ENCODE peak calls at places on chromosomes 5 and 9, in four cellular contexts. U is endodermal cell; R is Jurkat, Clone E6-1; O is heart right ventricle. W is an unnamed sample.

GRCh38 chr5:99398946-99399345 is 470.1 kb upstream of the CHD1 start:
- DNase-seq in O (no peak), U (no peak), R (no peak), W (no peak)

GRCh38 chr5:50958852-50959457 is 292.5 kb downstream of the PARP8 start:
- DNase-seq in R (peak), U (peak), O (no peak), W (no peak)

GRCh38 chr9:95080961-95081658 is 236.4 kb downstream of the FANCC start:
- DNase-seq in R (no peak), U (no peak), O (no peak), W (no peak)

GRCh38 chr5:149415245-149415967 is 36.3 kb upstream of the IL17B start:
- DNase-seq in U (no peak), O (no peak), R (no peak), W (no peak)

GRCh38 chr5:61344187-61344944 is 12.3 kb downstream of the ZSWIM6 start:
- DNase-seq in R (no peak), O (peak), U (no peak), W (no peak)

GRCh38 chr5:38660194-38660668 is 103.8 kb upstream of the LIFR start:
- DNase-seq in O (peak), U (peak), R (peak), W (peak)

GRCh38 chr5:142829821-142830220 is 59.6 kb downstream of the ARHGAP26 start:
- DNase-seq in U (no peak), O (no peak), R (no peak), W (no peak)

GRCh38 chr5:75736273-75736672 is 19.0 kb upstream of the POC5 start:
- DNase-seq in U (no peak), R (no peak), O (no peak), W (no peak)

GRCh38 chr5:111126896-111127295 is 34.7 kb downstream of the WDR36 start:
- DNase-seq in U (no peak), R (no peak), O (no peak), W (no peak)

GRCh38 chr5:140351609-140352334 is 5.4 kb upstream of the HBEGF start:
- DNase-seq in R (peak), O (peak), U (peak), W (peak)

GRCh38 chr5:81898403-81898802 is 73.4 kb upstream of the ATG10 start:
- DNase-seq in O (no peak), R (no peak), U (no peak), W (no peak)

GRCh38 chr9:101131326-101131725 is 102.8 kb downstream of the PLPPR1 start:
- DNase-seq in R (no peak), U (peak), O (no peak), W (no peak)
- H3K4me3 ChIP-seq in R (no peak), U (peak), O (no peak), W (no peak)

DNA sequence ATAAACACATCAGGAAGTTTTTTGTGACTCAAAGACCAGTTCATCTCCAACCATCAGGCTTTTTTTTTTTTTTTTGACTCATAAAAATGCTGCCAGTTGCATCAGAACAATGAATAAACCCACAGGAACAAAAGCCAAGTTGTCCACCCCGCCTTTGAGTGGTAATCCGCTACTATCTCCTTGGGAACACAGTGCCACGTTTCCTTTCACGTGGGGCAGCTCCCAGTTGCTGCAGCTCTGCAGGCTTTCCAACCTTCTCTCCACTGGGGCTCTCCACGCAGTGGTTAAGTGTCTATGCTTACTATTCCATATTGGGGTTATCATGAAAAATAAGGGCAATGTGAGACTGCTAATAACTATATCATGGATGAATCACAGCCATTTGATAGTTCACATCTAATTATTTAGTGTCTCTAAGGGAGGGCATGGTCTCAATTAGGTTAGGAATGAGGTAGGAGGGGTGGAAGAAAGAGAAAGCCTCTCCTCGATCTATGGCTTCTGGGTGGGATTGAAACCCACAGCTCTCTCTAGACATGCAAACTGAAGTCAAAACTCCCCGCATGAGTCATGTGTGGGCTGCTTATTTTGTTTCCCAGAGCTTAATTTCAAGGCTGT is 55.8 kb upstream of the ACTBL2 start:
- DNase-seq in R (no peak), U (no peak), O (no peak), W (no peak)
- H3K4me3 ChIP-seq in R (no peak), U (no peak), O (no peak), W (no peak)

GRCh38 chr9:97502984-97503861 is 1.8 kb downstream of the TMOD1 start:
- DNase-seq in R (no peak), U (peak), O (peak), W (no peak)
- H3K4me3 ChIP-seq in R (no peak), U (peak), O (peak), W (peak)

DNA sequence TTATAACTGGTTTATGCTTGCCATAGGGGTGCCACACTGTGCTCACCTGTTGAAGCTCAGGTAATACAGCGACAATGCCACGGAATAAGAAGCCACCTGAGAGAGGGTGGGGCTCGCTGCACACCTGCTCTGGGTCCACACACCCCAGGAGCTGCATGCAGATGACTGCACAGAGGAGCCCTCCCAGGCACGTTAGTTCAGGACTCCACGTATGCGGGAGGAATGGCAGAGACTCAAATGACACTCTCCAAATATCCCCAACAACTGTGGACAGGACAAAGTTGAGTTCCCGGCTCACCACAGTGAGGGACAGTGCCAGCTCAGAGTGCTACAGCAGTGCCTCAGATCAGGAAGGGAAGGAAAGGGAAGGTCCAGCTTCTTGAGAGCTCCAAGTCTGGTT is 5.8 kb upstream of the FCN1 start:
- DNase-seq in O (no peak), R (no peak), U (no peak), W (no peak)
- H3K4me3 ChIP-seq in O (no peak), R (no peak), U (no peak), W (no peak)

GRCh38 chr5:77181173-77181572 is 29.3 kb upstream of the PDE8B start:
- DNase-seq in O (no peak), R (no peak), U (peak), W (no peak)
- H3K4me3 ChIP-seq in O (no peak), R (no peak), U (no peak), W (no peak)

GRCh38 chr9:70496244-70496643 is 81.8 kb upstream of the KLF9 start:
- DNase-seq in U (no peak), O (no peak), R (no peak), W (no peak)

GRCh38 chr9:70498866-70499265 is 84.4 kb upstream of the KLF9 start:
- DNase-seq in O (no peak), R (no peak), U (no peak), W (no peak)

GRCh38 chr9:70494221-70494620 is 79.8 kb upstream of the KLF9 start:
- DNase-seq in O (peak), R (no peak), U (no peak), W (no peak)

GRCh38 chr9:70493046-70493445 is 78.6 kb upstream of the KLF9 start:
- DNase-seq in U (no peak), O (peak), R (no peak), W (no peak)

DNA sequence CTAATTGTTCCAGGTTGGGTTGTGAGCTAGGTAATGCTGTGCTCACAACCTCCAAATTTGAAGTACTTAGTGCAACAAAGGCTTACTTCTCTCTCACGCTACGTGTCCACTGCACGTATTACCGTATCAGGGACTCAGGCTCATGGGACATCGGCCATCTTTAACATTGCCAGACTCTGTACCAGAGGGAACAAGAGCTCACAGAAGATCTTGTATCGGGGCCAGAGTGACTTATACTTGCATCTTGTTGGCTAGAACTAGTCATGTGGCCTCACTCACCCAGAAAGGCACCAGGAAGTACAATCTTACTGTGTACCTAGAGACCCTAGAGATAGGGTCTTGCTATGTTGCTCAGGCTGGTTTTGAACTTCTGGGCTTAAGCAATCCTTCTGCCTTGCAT is 81.1 kb upstream of the KLF9 start:
- DNase-seq in U (no peak), O (no peak), R (no peak), W (no peak)
- H3K4me3 ChIP-seq in U (no peak), O (no peak), R (no peak), W (no peak)

GRCh38 chr9:136372561-136373299 is 739 bp downstream of the CARD9 start:
- DNase-seq in O (no peak), R (no peak), U (peak), W (peak)
- H3K4me3 ChIP-seq in O (peak), R (no peak), U (no peak), W (no peak)

GRCh38 chr9:109497193-109498165 is 628 bp downstream of the PTPN3 start:
- DNase-seq in U (peak), O (no peak), R (no peak), W (peak)
- H3K4me3 ChIP-seq in U (peak), O (peak), R (no peak), W (no peak)

GRCh38 chr5:893137-893506 is 438 bp downstream of the TRIP13 start:
- DNase-seq in U (no peak), O (no peak), R (no peak), W (no peak)

GRCh38 chr5:892390-893136 is at the start of the genes BRD9 and TRIP13:
- DNase-seq in R (peak), O (peak), U (peak), W (peak)

GRCh38 chr5:891117-891836 is 1.3 kb downstream of the BRD9 start:
- DNase-seq in O (no peak), R (no peak), U (peak), W (peak)

GRCh38 chr5:891837-892389 is 688 bp downstream of the BRD9 start:
- DNase-seq in U (peak), R (no peak), O (no peak), W (peak)

GRCh38 chr5:893711-894110 is 1.0 kb downstream of the TRIP13 start:
- DNase-seq in R (peak), O (no peak), U (no peak), W (no peak)
- H3K4me3 ChIP-seq in R (peak), O (no peak), U (peak), W (no peak)

GRCh38 chr9:75000835-75001234 is 27.3 kb downstream of the CARNMT1 start:
- DNase-seq in O (no peak), U (no peak), R (no peak), W (no peak)

GRCh38 chr9:75001719-75002421 is 26.2 kb downstream of the CARNMT1 start:
- DNase-seq in R (peak), U (no peak), O (peak), W (no peak)

DNA sequence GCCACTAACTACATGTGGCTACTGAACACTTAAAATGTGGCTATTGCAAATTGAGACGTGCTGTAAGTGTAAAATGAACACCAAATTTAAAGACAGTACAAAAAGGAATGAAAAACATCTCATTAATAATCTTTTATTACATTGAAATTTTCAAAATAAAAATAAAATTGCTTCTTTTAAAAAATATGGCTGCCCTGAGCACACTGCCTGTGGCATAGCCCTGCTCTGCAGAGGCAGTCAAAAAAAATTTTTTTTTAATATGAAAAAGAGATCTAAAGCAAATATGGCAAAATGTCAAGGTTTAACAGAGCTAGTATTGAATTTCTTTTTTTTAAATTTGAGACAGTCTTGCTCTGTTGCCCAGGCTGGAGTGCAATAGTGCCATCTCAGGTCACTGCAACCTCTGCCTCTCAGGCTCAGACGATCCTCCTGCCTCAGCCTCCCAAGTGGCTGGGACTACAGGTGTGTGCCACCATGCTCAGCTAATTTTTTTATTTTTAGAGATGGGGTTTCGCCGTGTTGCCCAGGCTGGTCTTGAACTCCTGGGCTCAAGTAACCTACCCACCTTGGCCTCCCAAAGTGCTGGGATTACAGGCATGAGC is 25.6 kb downstream of the CARNMT1 start:
- DNase-seq in R (no peak), O (no peak), U (no peak), W (no peak)
- H3K4me3 ChIP-seq in R (no peak), O (no peak), U (no peak), W (no peak)